ENCODE peak calls at places on chromosomes 13 and 19, in nine cellular contexts. J is fibroblast of lung; P is T-helper 17 cell; K is activated CD4-positive, alpha-beta T cell treated with anti-CD3 and anti-CD28 coated beads, Interleukin-2, amount 50 U/mL, for 48 hours; M is GM12865; W is iris pigment epithelial cell; R is kidney tubule cell; I is ELF-1; N is cerebellar cortex. D is an unnamed sample.

GRCh38 chr13:32548837-32549236 is 10.2 kb upstream of the N4BP2L2 start:
- DNase-seq in J (no peak), P (no peak), K (no peak), M (no peak), W (peak), R (no peak), I (no peak), N (no peak), D (peak)

GRCh38 chr13:20814224-20814910 is 40.6 kb upstream of the EEF1AKMT1 start:
- DNase-seq in J (peak), P (no peak), K (no peak), M (no peak), W (peak), R (peak), I (no peak), N (peak), D (peak)

GRCh38 chr13:46899801-46900200 is 2.9 kb upstream of the HTR2A start:
- DNase-seq in J (no peak), P (no peak), K (no peak), M (no peak), W (no peak), R (no peak), I (no peak), N (no peak), D (no peak)

GRCh38 chr19:46600393-46601317 is 475 bp upstream of the CALM3 start:
- DNase-seq in J (peak), P (peak), K (peak), M (peak), W (peak), R (peak), I (peak), N (peak), D (peak)

GRCh38 chr19:16824658-16825311 is 4.4 kb upstream of the SIN3B start:
- DNase-seq in J (peak), P (no peak), K (no peak), M (no peak), W (peak), R (peak), I (peak), N (no peak), D (no peak)

GRCh38 chr19:54331626-54332025 is 7.3 kb downstream of the LILRA4 start:
- DNase-seq in J (no peak), P (no peak), K (no peak), M (no peak), W (no peak), R (no peak), I (no peak), N (no peak), D (no peak)

GRCh38 chr19:57171551-57172081 is 4.3 kb upstream of the DUXA start:
- DNase-seq in J (peak), P (peak), K (no peak), M (no peak), W (peak), R (peak), I (peak), N (peak), D (peak)

GRCh38 chr19:32124585-32124984 is 220.8 kb upstream of the ZNF507 start:
- DNase-seq in J (no peak), P (no peak), K (no peak), M (no peak), W (no peak), R (no peak), I (no peak), N (no peak), D (no peak)

GRCh38 chr19:49832556-49832955 is 14.5 kb downstream of the MED25 start:
- DNase-seq in J (no peak), P (no peak), K (no peak), M (no peak), W (peak), R (no peak), I (no peak), N (no peak), D (no peak)

GRCh38 chr19:17873661-17874422 is 2.1 kb downstream of the SLC5A5 start:
- DNase-seq in J (no peak), P (peak), K (peak), M (peak), W (peak), R (peak), I (peak), N (peak), D (no peak)

GRCh38 chr13:98390086-98390697 is 186.7 kb downstream of the STK24 start:
- DNase-seq in J (peak), P (no peak), K (no peak), M (no peak), W (no peak), R (no peak), I (peak), N (no peak), D (peak)

GRCh38 chr13:46666727-46667456 is 113.9 kb downstream of the LRCH1 start:
- DNase-seq in J (no peak), P (no peak), K (no peak), M (peak), W (no peak), R (no peak), I (peak), N (peak), D (no peak)

GRCh38 chr19:48556163-48556562 is 4.2 kb downstream of the SULT2B1 start:
- DNase-seq in J (peak), P (no peak), K (no peak), M (no peak), W (peak), R (peak), I (peak), N (no peak), D (peak)

GRCh38 chr19:50668416-50669318 is 19.4 kb downstream of the C19orf81 start:
- DNase-seq in J (no peak), P (no peak), K (no peak), M (no peak), W (no peak), R (no peak), I (no peak), N (no peak), D (no peak)

GRCh38 chr19:51709575-51709974 is 14.2 kb downstream of the HAS1 start:
- DNase-seq in J (no peak), P (no peak), K (no peak), M (no peak), W (no peak), R (no peak), I (no peak), N (no peak), D (no peak)

GRCh38 chr19:19026299-19026971 is 6.9 kb downstream of the SUGP2 start:
- DNase-seq in J (no peak), P (no peak), K (no peak), M (no peak), W (no peak), R (peak), I (peak), N (peak), D (no peak)